ENCODE peak calls at places on chromosome 20, in four cellular contexts. O, U, J and B are unnamed samples.
A peak's percentile ranks its signal among the peaks of the same experiment; 100 is the strongest.

GRCh38 chr20:38228436-38228835 is 32.1 kb downstream of the KIAA1755 start:
- DNase-seq in O (no peak), U (peak; percentile 60), J (no peak), B (no peak)

GRCh38 chr20:37596890-37597539 is 69.3 kb upstream of the BLCAP start:
- DNase-seq in O (no peak), U (no peak), J (no peak), B (no peak)

GRCh38 chr20:48599748-48600469 is 227.9 kb downstream of the PREX1 start:
- DNase-seq in O (no peak), U (no peak), J (no peak), B (no peak)

GRCh38 chr20:51462566-51463276 is 79.8 kb downstream of the NFATC2 start:
- DNase-seq in O (no peak), U (no peak), J (no peak), B (no peak)

GRCh38 chr20:52974155-52974554 is 2.0 kb downstream of the TSHZ2 start:
- DNase-seq in O (no peak), U (no peak), J (no peak), B (no peak)

GRCh38 chr20:41615110-41615509 is 3.1 kb downstream of the CHD6 start:
- DNase-seq in O (no peak), U (no peak), J (peak; percentile 56), B (no peak)

GRCh38 chr20:38180781-38181180 is 15.7 kb upstream of the TGM2 start:
- DNase-seq in O (no peak), U (no peak), J (no peak), B (no peak)

GRCh38 chr20:23159923-23160445 is 73.9 kb upstream of the CD93 start:
- DNase-seq in O (no peak), U (no peak), J (no peak), B (no peak)

GRCh38 chr20:5402903-5403531 is 86.3 kb upstream of the PROKR2 start:
- DNase-seq in O (no peak), U (peak; percentile 21), J (peak; percentile 62), B (peak; percentile 24)

GRCh38 chr20:36932476-36933426 is 18.8 kb downstream of the SAMHD1 start:
- DNase-seq in O (no peak), U (no peak), J (peak; percentile 76), B (no peak)

GRCh38 chr20:11581271-11581670 is 336.4 kb upstream of the BTBD3 start:
- DNase-seq in O (peak; percentile 22), U (no peak), J (peak; percentile 6), B (no peak)

GRCh38 chr20:8414611-8415274 is 282.7 kb downstream of the PLCB1 start:
- DNase-seq in O (peak; percentile 6), U (no peak), J (peak; percentile 81), B (no peak)

GRCh38 chr20:36941403-36941835 is 10.1 kb downstream of the SAMHD1 start:
- DNase-seq in O (no peak), U (no peak), J (no peak), B (no peak)

GRCh38 chr20:22700387-22700786 is 116.0 kb upstream of the FOXA2 start:
- DNase-seq in O (no peak), U (no peak), J (no peak), B (no peak)

GRCh38 chr20:58209652-58210397 is 18.6 kb downstream of the ANKRD60 start:
- DNase-seq in O (peak; percentile 52), U (peak; percentile 94), J (peak; percentile 68), B (peak; percentile 61)

GRCh38 chr20:46670585-46671584 is 18.4 kb downstream of the TP53RK start:
- DNase-seq in O (no peak), U (no peak), J (peak; percentile 99), B (no peak)

GRCh38 chr20:40111282-40111681 is 577.8 kb downstream of the MAFB start:
- DNase-seq in O (no peak), U (no peak), J (no peak), B (no peak)

GRCh38 chr20:53918949-53919361 is 151.4 kb downstream of the BCAS1 start:
- DNase-seq in O (no peak), U (peak; percentile 57), J (no peak), B (no peak)

GRCh38 chr20:8223096-8223870 is 91.2 kb downstream of the PLCB1 start:
- DNase-seq in O (no peak), U (no peak), J (peak; percentile 50), B (no peak)

GRCh38 chr20:62624325-62624690 is 18.0 kb upstream of the SLCO4A1 start:
- DNase-seq in O (no peak), U (peak; percentile 43), J (peak; percentile 64), B (no peak)

GRCh38 chr20:62625921-62626547 is 16.3 kb upstream of the SLCO4A1 start:
- DNase-seq in O (no peak), U (no peak), J (no peak), B (no peak)

GRCh38 chr20:62625516-62625915 is 16.8 kb upstream of the SLCO4A1 start:
- DNase-seq in O (no peak), U (no peak), J (no peak), B (no peak)

GRCh38 chr20:62623488-62624324 is 18.6 kb upstream of the SLCO4A1 start:
- DNase-seq in O (peak; percentile 73), U (peak; percentile 99), J (peak; percentile 98), B (peak; percentile 72)

GRCh38 chr20:62624719-62625455 is 17.4 kb upstream of the SLCO4A1 start:
- DNase-seq in O (no peak), U (no peak), J (no peak), B (no peak)
- TF ChIP-seq POLR2AphosphoS5 in O (no peak), U (no peak), J (no peak), B (no peak)

GRCh38 chr20:20780127-20780822 is 67.8 kb upstream of the RALGAPA2 start:
- DNase-seq in O (no peak), U (no peak), J (peak; percentile 21), B (no peak)
- TF ChIP-seq SIN3A in O (no peak), U (no peak), J (no peak), B (no peak)

DNA sequence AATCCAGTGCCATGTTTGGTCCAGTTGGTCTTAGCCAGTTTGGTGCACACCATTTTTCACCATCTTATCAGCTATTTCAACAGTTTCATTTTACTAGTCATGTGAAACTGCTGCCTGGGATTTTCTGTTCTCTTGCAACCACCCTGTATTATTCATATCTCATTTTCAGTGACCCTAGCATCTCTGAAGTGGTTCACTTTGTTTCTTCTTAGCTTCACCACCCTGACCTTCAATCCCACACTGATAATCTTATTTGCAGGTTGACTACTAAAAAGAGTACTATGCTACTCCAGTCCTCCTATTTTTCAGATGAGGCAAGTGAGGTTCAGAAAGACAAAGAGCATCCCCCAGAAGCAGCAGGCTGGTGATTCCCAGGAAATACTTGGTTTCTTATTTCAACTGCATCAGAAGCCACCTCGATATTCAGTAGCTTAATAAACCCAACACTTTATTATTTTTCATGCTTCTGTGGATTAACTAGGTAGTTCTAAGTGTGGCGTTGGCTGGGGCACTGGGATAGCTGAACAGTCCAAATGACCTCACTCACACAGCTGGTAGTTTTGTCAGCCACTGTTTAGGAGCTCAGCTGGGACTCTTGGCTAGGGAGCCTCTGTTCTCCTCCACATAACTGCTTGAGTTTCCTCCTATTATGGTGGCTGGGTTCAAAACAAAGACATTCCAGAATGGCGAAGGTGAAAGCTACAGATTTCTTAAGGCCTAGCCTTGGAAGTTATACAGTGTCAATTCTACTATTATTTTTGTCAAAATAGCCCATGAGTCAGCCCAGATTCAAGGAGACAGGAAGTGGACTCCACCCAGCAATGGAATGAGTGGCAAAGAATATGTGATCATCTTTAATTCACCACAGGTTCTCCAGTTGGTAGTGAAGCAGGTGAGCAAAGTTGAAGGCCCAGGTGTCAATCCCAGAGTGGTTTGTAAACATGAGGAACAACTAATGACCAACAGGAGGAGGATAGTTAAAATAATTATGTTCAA is 40.6 kb downstream of the BPIFB4 start:
- DNase-seq in O (no peak), U (no peak), J (no peak), B (no peak)
- TF ChIP-seq TCF7L2 in O (no peak), U (no peak), J (no peak), B (no peak)

DNA sequence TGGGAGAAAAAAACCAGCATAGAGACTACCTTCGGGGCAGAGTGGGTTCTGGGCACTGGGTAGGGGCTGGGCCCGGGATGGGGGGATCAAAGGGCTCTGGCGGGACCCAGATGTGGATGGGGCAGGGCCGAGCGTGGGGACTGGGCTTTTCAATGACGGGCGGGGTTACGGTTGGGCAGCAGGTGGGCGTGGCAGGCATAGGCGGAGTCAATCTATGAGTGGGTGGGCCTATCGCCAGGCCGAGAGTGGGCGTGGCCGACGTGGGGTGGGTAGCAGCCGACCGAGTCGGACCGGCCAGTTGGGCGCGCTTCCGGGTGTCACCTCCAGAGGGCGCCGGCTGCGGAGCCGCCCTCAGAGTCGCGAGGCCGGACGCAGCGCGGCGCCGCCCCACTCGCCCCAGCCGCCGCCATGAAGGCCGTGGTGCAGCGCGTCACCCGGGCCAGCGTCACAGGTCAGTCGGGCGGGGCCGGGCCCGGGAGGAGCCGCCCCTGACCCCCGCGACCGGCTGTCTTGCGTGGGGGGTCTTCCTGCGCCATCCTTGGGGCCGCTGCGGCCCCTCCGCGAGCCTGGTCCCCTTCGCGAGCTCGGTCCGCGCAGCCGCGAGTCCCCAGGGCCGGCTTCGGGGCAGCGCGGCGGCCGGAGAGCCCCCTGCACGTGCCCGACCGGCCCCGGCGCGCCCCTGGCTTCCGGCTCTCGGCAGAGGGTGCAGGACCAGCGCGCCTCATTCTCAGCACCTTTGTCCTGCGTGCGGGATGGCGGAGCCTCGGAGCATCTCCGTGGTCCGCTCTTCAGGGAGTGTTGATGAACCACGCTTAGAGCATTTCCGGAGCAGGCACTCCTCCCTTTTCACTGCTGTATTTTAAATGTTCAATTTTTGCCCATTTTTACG is at the start of gene DTD1:
- DNase-seq in O (peak; percentile 83), U (peak; percentile 91), J (peak; percentile 84), B (peak; percentile 38)
- TF ChIP-seq POLR2AphosphoS5 in O (peak; percentile 85), U (no peak), J (peak; percentile 24), B (no peak)

GRCh38 chr20:49685161-49685601 is 28.5 kb downstream of the B4GALT5 start:
- DNase-seq in O (no peak), U (no peak), J (no peak), B (no peak)

GRCh38 chr20:49684335-49684997 is 29.2 kb downstream of the B4GALT5 start:
- DNase-seq in O (no peak), U (no peak), J (no peak), B (no peak)

GRCh38 chr20:49682798-49683197 is 30.9 kb downstream of the B4GALT5 start:
- DNase-seq in O (no peak), U (no peak), J (no peak), B (no peak)

GRCh38 chr20:49687595-49688567 is 25.8 kb downstream of the B4GALT5 start:
- DNase-seq in O (no peak), U (peak; percentile 22), J (no peak), B (no peak)

DNA sequence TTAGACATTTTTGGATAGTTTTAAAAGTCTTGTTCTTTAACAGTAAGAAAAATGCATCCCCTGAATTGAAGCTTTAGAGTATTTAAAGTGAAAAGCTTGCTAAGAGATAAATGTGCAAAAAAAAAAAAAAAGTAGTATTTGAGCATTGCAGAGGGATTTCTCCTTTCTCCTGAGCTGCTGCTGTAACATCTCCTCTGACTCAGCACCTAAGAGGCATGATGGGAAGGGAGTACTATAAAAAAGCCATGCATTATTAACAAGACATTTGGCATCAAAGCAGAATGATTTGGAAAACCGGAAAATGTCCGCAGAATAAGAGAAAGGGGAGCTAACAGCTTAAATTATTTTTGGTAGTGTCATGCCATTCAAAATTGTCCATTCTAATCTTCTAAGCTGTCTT is 27.9 kb downstream of the B4GALT5 start:
- DNase-seq in O (no peak), U (no peak), J (no peak), B (no peak)
- TF ChIP-seq SIN3A in O (no peak), U (no peak), J (no peak), B (no peak)

DNA sequence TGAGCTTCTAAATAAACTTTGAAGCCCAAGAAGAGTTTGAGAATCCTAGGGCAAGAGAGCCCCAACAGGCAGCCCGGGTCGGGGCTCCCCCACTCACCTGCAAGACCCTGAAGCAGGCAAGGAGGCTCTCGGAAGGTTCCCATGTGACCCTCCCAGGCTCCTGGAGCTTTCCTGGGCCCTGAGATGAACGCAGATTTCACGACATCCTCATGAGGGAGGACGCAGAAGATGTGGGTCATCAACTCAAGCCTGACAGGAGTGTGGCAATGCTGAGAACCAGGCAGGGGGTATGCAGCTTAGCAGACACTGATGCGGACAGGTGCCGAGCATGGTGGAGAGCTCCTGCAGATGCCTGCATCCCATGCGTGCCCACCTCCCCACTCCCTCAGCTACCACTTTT is 184.5 kb upstream of the SLC24A3 start:
- DNase-seq in O (no peak), U (no peak), J (no peak), B (no peak)
- TF ChIP-seq TCF7L2 in O (no peak), U (no peak), J (no peak), B (no peak)